ENCODE peak calls at places on chromosomes 3 and 15, in ten cellular contexts. L is GM23248; P is GM03348; V is HS-5; Y is stromal cell of bone marrow; T is HTR-8/SVneo; B is activated CD4-positive, alpha-beta T cell treated with anti-CD3 and anti-CD28 coated beads, Interleukin-2, amount 10 ng/mL, durations not matched to agents 7 days and 5 days; R is central memory CD4-positive, alpha-beta T cell; G is COR-L47; K is NAMALWA. A is an unnamed sample.

GRCh38 chr3:119181765-119182164 is 8.4 kb downstream of the UPK1B start:
- DNase-seq in L (peak), P (peak), V (no peak), Y (no peak), T (peak), B (no peak), R (no peak), G (no peak), K (no peak), A (no peak)

GRCh38 chr15:60115579-60116415 is 111.7 kb downstream of the FOXB1 start:
- DNase-seq in L (peak), P (no peak), V (no peak), Y (no peak), T (no peak), B (no peak), R (no peak), G (peak), K (no peak), A (no peak)

GRCh38 chr3:134857356-134857755 is 62.3 kb downstream of the EPHB1 start:
- DNase-seq in L (no peak), P (no peak), V (no peak), Y (no peak), T (no peak), B (no peak), R (no peak), G (no peak), K (no peak), A (no peak)

GRCh38 chr3:118817748-118818165 is 216.9 kb downstream of the IGSF11 start:
- DNase-seq in L (peak), P (peak), V (peak), Y (peak), T (peak), B (peak), R (peak), G (peak), K (peak), A (peak)

GRCh38 chr3:126956866-126957650 is 25.9 kb upstream of the PLXNA1 start:
- DNase-seq in L (no peak), P (no peak), V (no peak), Y (no peak), T (no peak), B (no peak), R (no peak), G (no peak), K (no peak), A (no peak)

GRCh38 chr3:129378949-129379348 is 49.5 kb downstream of the EFCAB12 start:
- DNase-seq in L (no peak), P (no peak), V (no peak), Y (no peak), T (no peak), B (no peak), R (no peak), G (no peak), K (peak), A (no peak)

GRCh38 chr15:33616485-33616884 is 305.7 kb downstream of the RYR3 start:
- DNase-seq in L (no peak), P (no peak), V (no peak), Y (no peak), T (no peak), B (no peak), R (no peak), G (no peak), K (peak), A (no peak)

GRCh38 chr3:12553921-12554391 is 2.9 kb upstream of the MKRN2 start:
- DNase-seq in L (peak), P (peak), V (no peak), Y (no peak), T (peak), B (no peak), R (no peak), G (peak), K (no peak), A (no peak)

GRCh38 chr15:64716452-64716851 is 58.9 kb downstream of the RBPMS2 start:
- DNase-seq in L (no peak), P (no peak), V (no peak), Y (no peak), T (no peak), B (no peak), R (no peak), G (no peak), K (no peak), A (no peak)

GRCh38 chr3:34009480-34009844 is 211.0 kb downstream of the PDCD6IP start:
- DNase-seq in L (no peak), P (no peak), V (no peak), Y (no peak), T (no peak), B (no peak), R (no peak), G (no peak), K (no peak), A (no peak)

GRCh38 chr15:45747426-45747825 is 112.6 kb downstream of the SQOR start:
- DNase-seq in L (no peak), P (no peak), V (no peak), Y (no peak), T (no peak), B (no peak), R (no peak), G (no peak), K (no peak), A (no peak)

GRCh38 chr3:31871939-31872507 is 109.0 kb downstream of the OSBPL10 start:
- DNase-seq in L (no peak), P (no peak), V (no peak), Y (no peak), T (no peak), B (no peak), R (no peak), G (no peak), K (no peak), A (no peak)

A was measured in activated CD4-positive, alpha-beta memory T cell treated with anti-CD3 and anti-CD28 coated beads, Interleukin-2, amount 10 ng/mL, durations not matched to agents 7 days and 5 days.